ENCODE peak calls at places on chromosome 4, in seven cellular contexts. B is H9, K is endothelial cell, A is AG09309, Z is activated B cell treated with CpG ODN at 0.5 μM for 24 hours, V is SK-N-SH, O is nephron progenitor cell. X is an unnamed sample.

GRCh38 chr4:24824720-24825119 is 29.3 kb downstream of the SOD3 start:
- DNase-seq in B (no peak), K (no peak), A (no peak), Z (no peak), V (no peak), O (no peak), X (no peak)

GRCh38 chr4:112036881-112037280 is 108.4 kb upstream of the FAM241A start:
- DNase-seq in B (no peak), K (no peak), A (no peak), Z (no peak), V (no peak), O (no peak), X (no peak)

GRCh38 chr4:142818476-142818875 is 27.6 kb downstream of the INPP4B start:
- DNase-seq in B (no peak), K (no peak), A (no peak), Z (no peak), V (no peak), O (no peak), X (no peak)

GRCh38 chr4:156962551-156962974 is 9.0 kb downstream of the PDGFC start:
- DNase-seq in B (no peak), K (no peak), A (peak; percentile 83), Z (no peak), V (no peak), O (no peak), X (peak; percentile 77)

GRCh38 chr4:30912098-30912719 is 192.0 kb downstream of the PCDH7 start:
- DNase-seq in B (no peak), K (no peak), A (no peak), Z (no peak), V (no peak), O (no peak), X (no peak)

GRCh38 chr4:704198-704891 is 1.3 kb upstream of the PCGF3 start:
- DNase-seq in B (no peak), K (no peak), A (no peak), Z (no peak), V (peak; percentile 35), O (no peak), X (no peak)

GRCh38 chr4:10873809-10874208 is 189.2 kb upstream of the CLNK start:
- DNase-seq in B (no peak), K (no peak), A (no peak), Z (no peak), V (no peak), O (no peak), X (no peak)

GRCh38 chr4:138090918-138091659 is 151.1 kb downstream of the SLC7A11 start:
- DNase-seq in B (no peak), K (no peak), A (no peak), Z (no peak), V (no peak), O (no peak), X (no peak)

GRCh38 chr4:162010362-162010761 is 153.4 kb downstream of the FSTL5 start:
- DNase-seq in B (no peak), K (no peak), A (no peak), Z (no peak), V (no peak), O (no peak), X (no peak)

GRCh38 chr4:2335729-2336101 is 73.8 kb upstream of the MXD4 start:
- DNase-seq in B (no peak), K (peak; percentile 5), A (no peak), Z (peak; percentile 8), V (no peak), O (no peak), X (no peak)

GRCh38 chr4:140223056-140223810 is 69.2 kb upstream of the MAML3 start:
- DNase-seq in B (no peak), K (no peak), A (no peak), Z (no peak), V (no peak), O (no peak), X (no peak)

GRCh38 chr4:54120517-54120916 is 20.6 kb downstream of the GSX2 start:
- DNase-seq in B (no peak), K (no peak), A (no peak), Z (no peak), V (no peak), O (no peak), X (no peak)

GRCh38 chr4:72629540-72629939 is 60.5 kb upstream of the ADAMTS3 start:
- DNase-seq in B (no peak), K (no peak), A (peak; percentile 1), Z (no peak), V (no peak), O (no peak), X (no peak)

GRCh38 chr4:141153751-141154510 is 20.7 kb upstream of the RNF150 start:
- DNase-seq in B (no peak), K (no peak), A (no peak), Z (no peak), V (peak; percentile 50), O (no peak), X (no peak)

GRCh38 chr4:147157860-147158701 is 212.4 kb upstream of the TTC29 start:
- DNase-seq in B (peak; percentile 68), K (peak; percentile 51), A (peak; percentile 2), Z (no peak), V (peak; percentile 78), O (peak; percentile 72), X (no peak)

GRCh38 chr4:7719354-7720174 is 220.1 kb downstream of the AFAP1 start:
- DNase-seq in B (peak; percentile 79), K (peak; percentile 89), A (no peak), Z (no peak), V (peak; percentile 96), O (peak; percentile 98), X (no peak)

GRCh38 chr4:74111990-74112389 is 13.0 kb upstream of the CXCL2 start:
- DNase-seq in B (peak; percentile 34), K (no peak), A (no peak), Z (no peak), V (no peak), O (no peak), X (no peak)

GRCh38 chr4:125624951-125625350 is 310.2 kb downstream of the FAT4 start:
- DNase-seq in B (no peak), K (no peak), A (no peak), Z (no peak), V (no peak), O (no peak), X (no peak)
- TF ChIP-seq CTCF in B (no peak), K (no peak), A (no peak), Z (no peak), V (no peak), O (no peak), X (no peak)

DNA sequence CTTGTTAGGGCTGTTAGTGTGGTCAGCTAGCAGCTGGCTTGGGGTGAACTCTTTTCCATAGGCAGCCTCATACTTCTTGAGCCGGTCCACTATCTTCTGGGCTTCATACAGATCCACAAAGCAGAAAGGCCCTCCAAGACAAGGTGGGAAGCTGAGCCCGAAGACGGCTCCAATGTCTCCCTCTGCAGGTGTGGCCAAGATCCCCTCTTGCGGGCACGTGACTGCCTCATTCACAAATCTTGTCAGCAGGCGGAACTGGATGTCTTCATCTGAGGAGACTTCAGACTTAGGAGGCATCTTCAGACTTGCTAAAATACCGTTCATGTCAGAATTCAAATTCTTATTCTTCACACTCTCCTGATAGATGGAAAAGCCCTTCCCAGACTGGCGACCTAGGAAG is 25.3 kb downstream of the CPE start:
- DNase-seq in B (no peak), K (no peak), A (no peak), Z (no peak), V (no peak), O (no peak), X (no peak)
- TF ChIP-seq CTCF in B (no peak), K (no peak), A (no peak), Z (no peak), V (no peak), O (no peak), X (no peak)

GRCh38 chr4:101282076-101282844 is 65.1 kb downstream of the PPP3CA start:
- DNase-seq in B (peak; percentile 38), K (no peak), A (no peak), Z (no peak), V (no peak), O (no peak), X (no peak)
- TF ChIP-seq CTCF in B (no peak), K (no peak), A (no peak), Z (no peak), V (no peak), O (no peak), X (no peak)

DNA sequence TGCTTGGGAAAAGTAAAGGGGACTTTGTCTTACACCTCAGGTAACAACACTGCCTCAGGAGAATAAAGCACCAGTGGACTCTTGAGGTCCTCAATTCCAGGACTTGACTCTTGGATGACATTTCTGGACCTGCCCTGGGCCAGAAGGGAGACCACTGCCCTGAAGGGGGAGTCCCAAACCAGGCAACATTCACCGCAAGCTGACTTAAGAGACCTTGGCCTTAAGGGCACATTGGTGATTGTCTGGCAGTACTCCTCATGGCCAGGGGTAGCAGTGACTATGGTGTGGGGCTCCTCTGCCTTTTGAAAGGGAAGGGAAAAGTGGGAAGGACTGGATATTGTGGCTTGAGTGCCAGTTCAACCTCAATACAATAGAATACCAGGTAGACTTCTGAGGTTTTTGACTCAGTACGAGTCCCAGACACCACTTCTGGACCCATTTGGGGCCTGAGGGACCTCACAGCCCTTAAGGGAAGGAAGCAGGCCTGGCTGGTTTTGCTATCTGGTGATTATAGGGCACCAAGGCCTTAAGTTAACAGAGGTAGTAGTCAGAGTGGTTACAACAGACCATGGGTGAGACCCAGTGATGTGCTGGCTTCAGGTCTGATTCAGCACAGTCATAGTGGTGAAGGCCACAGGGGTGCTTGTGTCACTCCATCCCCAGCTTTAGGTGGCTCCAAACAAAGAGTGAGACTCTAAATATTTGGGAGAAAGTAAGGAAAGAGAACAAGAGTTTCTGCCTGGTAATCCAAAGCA is 121.2 kb upstream of the TET2 start:
- DNase-seq in B (peak; percentile 40), K (no peak), A (no peak), Z (no peak), V (no peak), O (no peak), X (no peak)
- TF ChIP-seq CTCF in B (no peak), K (no peak), A (no peak), Z (no peak), V (no peak), O (no peak), X (no peak)

GRCh38 chr4:159191989-159192388 is 89.1 kb downstream of the RAPGEF2 start:
- DNase-seq in B (peak; percentile 45), K (no peak), A (peak; percentile 45), Z (no peak), V (no peak), O (no peak), X (no peak)
- TF ChIP-seq CTCF in B (peak; percentile 71), K (peak; percentile 46), A (peak; percentile 61), Z (no peak), V (peak; percentile 74), O (peak; percentile 17), X (peak; percentile 26)

GRCh38 chr4:180557348-180557747 is 1685.9 kb upstream of the TENM3 start:
- DNase-seq in B (no peak), K (no peak), A (no peak), Z (no peak), V (peak; percentile 15), O (no peak), X (no peak)
- TF ChIP-seq CTCF in B (peak; percentile 66), K (peak; percentile 59), A (no peak), Z (no peak), V (peak; percentile 45), O (peak; percentile 38), X (no peak)

DNA sequence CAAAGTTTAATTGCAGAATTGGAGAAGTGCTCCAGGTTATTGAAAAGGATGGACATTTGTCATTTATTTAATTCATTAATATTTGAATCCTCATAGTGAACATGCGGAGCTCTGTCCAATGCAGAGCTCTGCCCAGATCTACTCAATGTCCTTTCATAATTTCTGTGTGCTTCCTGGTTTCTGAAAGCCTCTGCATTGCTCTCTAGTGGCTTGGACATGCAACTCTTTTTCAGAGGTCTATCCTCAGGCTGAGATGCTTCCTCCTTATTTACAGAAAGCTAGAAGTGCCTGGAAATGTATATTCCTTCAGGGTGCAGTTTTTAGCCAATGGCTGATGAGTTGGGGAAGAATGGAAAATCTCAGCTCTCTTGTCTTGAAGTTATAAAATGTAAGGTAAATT is 786.1 kb upstream of the AADAT start:
- DNase-seq in B (no peak), K (no peak), A (no peak), Z (no peak), V (peak; percentile 2), O (no peak), X (no peak)
- TF ChIP-seq CTCF in B (peak; percentile 58), K (no peak), A (no peak), Z (no peak), V (peak; percentile 52), O (peak; percentile 34), X (no peak)